ENCODE peak calls at places on chromosomes 11 and 22, in four cellular contexts. C is sigmoid colon, K is right cardiac atrium, V is foreskin fibroblast. B is an unnamed sample.
A peak's percentile ranks its signal among the peaks of the same experiment; 100 is the strongest.

GRCh38 chr11:83684071-83684470 is 397.9 kb upstream of the CCDC90B start:
- DNase-seq in C (no peak), K (no peak), V (no peak), B (no peak)

GRCh38 chr22:33513388-33514336 is 406.6 kb downstream of the LARGE1 start:
- DNase-seq in V (no peak), K (no peak), C (no peak), B (no peak)

GRCh38 chr22:19772673-19773469 is 12.3 kb downstream of the TBX1 start:
- DNase-seq in V (no peak), K (peak; percentile 20), C (no peak), B (no peak)

GRCh38 chr11:58134151-58134550 is 8.8 kb upstream of the OR9I1 start:
- DNase-seq in K (no peak), V (peak; percentile 0), C (no peak), B (no peak)

GRCh38 chr22:48258108-48258705 is 1495.8 kb downstream of the TBC1D22A start:
- DNase-seq in C (no peak), K (no peak), V (no peak), B (no peak)

GRCh38 chr22:39469681-39470461 is 13.1 kb downstream of the MGAT3 start:
- DNase-seq in C (no peak), K (no peak), V (no peak), B (no peak)

GRCh38 chr11:125110996-125111340 is 458 bp downstream of the TMEM218 start:
- DNase-seq in K (no peak), V (peak; percentile 39), C (no peak), B (no peak)

GRCh38 chr11:31826530-31827438 is 15.7 kb upstream of the PAX6 start:
- DNase-seq in V (no peak), K (no peak), C (no peak), B (no peak)

GRCh38 chr11:131693756-131694155 is 323.3 kb downstream of the NTM start:
- DNase-seq in C (no peak), V (no peak), K (no peak), B (no peak)

GRCh38 chr11:66884443-66884842 is 27.6 kb downstream of the LRFN4 start:
- DNase-seq in C (no peak), V (no peak), K (no peak), B (no peak)

GRCh38 chr11:95330332-95330731 is 99.3 kb upstream of the SESN3 start:
- DNase-seq in K (no peak), V (no peak), C (no peak), B (no peak)

DNA sequence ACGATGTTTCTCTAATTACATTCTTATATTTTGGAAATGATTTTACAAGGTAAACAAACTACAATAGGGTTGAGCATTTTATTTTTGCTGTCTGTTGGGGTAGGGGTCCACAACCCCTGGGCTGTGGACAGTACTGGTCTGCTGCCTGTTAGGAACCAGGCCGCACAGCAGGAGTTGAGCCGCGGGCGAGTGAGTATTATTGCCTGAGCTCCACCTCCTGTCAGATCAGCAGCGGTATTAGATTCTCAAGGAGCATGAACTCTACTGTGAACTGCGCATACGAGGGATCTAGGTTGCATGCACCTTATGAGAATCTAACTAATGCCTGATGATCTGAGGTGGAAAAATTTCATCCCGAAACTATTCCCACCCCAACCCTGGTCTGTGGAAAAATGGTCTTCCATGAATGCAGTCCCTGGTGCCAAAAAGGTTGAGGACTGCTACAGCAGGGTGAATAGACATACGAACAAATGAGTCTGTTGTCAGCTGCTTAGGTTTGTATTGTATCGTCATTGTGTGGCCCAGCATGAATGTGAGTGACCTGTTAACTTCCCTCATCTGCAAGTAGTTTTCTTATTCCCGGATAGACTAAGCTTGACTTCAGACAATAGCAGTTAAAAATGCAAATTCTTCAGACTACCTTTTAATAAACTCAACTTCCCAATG is 29.8 kb downstream of the RNF141 start:
- DNase-seq in C (no peak), K (no peak), V (no peak), B (no peak)
- H3K4me3 ChIP-seq in C (no peak overlapping the region), K (no peak overlapping the region), V (no peak overlapping the region), B (no peak overlapping the region)

DNA sequence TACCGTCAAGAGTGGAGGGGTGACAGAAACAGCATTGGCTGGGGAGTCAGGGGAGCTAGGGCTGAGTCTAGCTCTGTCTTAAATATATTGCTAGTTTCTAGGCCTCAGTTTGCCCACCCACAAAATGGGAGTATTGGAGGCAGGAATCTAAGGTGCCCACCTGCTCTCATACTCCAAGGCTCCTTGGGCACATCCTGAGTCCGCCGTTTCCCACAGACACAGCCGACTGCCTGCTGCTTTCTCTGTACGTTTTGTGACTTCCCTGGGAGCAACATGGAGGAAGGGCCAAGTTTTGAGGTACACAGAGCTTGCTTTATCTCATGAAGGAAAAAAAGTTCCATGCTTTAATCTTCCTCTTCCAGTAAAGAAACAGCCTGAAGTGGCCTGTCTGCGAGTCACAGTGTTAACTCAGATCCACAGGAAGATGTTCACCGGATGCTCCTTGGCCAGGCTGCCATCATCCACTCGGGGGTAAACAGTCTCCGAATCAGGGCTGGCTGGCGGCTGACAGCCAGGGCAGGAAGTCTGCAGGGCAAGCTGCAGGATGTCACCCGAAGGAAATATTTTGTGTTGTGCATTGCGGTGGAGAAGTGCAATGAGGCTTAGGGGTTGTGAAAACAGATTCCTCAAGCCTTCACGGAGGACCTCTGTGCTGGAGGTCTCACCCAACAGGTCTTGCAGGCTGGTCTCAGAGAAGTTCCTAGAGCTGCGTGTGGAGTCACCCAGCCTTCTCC is 11.1 kb upstream of the CERK start:
- DNase-seq in K (no peak), V (peak; percentile 70), C (peak; percentile 88), B (no peak)
- H3K4me3 ChIP-seq in K (no peak overlapping the region), V (no peak overlapping the region), C (no peak overlapping the region), B (no peak overlapping the region)

GRCh38 chr11:110295086-110295485 is 1.3 kb downstream of the RDX start:
- DNase-seq in K (no peak), C (no peak), V (no peak), B (no peak)
- H3K4me3 ChIP-seq in K (peak overlapping the region; percentile 86), C (peak overlapping the region; percentile 76), V (peak overlapping the region; percentile 96), B (peak overlapping the region; percentile 81)

GRCh38 chr11:36684840-36685800 is 87.1 kb upstream of the RAG2 start:
- DNase-seq in K (no peak), C (no peak), V (no peak), B (no peak)
- H3K4me3 ChIP-seq in K (no peak overlapping the region), C (no peak overlapping the region), V (no peak overlapping the region), B (no peak overlapping the region)

GRCh38 chr22:43153916-43154315 is 2.6 kb downstream of the TSPO start:
- DNase-seq in C (no peak), K (no peak), V (no peak), B (no peak)
- H3K4me3 ChIP-seq in C (no peak overlapping the region), K (no peak overlapping the region), V (no peak overlapping the region), B (no peak overlapping the region)

GRCh38 chr22:44050766-44051747 is 27.0 kb downstream of the PARVB start:
- DNase-seq in K (no peak), V (no peak), C (no peak), B (no peak)

GRCh38 chr22:44046485-44047141 is 22.5 kb downstream of the PARVB start:
- DNase-seq in V (no peak), K (peak; percentile 57), C (no peak), B (no peak)

GRCh38 chr22:44045171-44045570 is 21.1 kb downstream of the PARVB start:
- DNase-seq in V (peak; percentile 60), C (no peak), K (no peak), B (no peak)

GRCh38 chr22:44049369-44050231 is 25.5 kb downstream of the PARVB start:
- DNase-seq in C (no peak), K (no peak), V (no peak), B (no peak)

DNA sequence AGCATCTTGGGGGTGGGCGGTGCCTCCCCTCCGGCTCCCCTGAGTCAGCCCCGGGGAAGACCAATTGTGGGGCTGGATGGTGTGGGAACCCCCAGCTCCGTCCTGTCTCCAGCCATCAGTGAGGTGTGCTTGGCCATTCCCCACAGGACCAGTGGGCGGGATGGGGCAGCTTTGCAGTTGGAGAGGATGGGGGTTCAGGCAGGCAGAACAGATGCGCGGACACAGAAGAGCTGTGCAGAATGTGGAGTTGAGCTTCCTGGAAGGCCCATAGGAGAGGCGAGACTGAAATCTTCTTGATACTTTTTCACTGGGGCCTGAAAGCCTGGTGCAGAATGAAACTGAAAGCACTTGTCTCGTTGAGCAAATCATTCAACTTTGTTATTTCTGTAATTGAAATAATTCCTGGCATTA is 23.8 kb downstream of the PARVB start:
- DNase-seq in V (no peak), K (no peak), C (no peak), B (no peak)
- H3K4me3 ChIP-seq in V (no peak overlapping the region), K (no peak overlapping the region), C (no peak overlapping the region), B (no peak overlapping the region)

GRCh38 chr11:64723117-64723906 is at the start of gene NRXN2:
- DNase-seq in C (peak; percentile 91), V (peak; percentile 94), K (peak; percentile 86), B (no peak)
- H3K4me3 ChIP-seq in C (peak within 1 kb of the TSS; percentile 57), V (peak within 1 kb of the TSS; percentile 68), K (peak within 1 kb of the TSS; percentile 66), B (peak within 1 kb of the TSS; percentile 65)

GRCh38 chr11:130448039-130448415 is 418 bp upstream of the ADAMTS15 start:
- DNase-seq in C (no peak), V (no peak), K (no peak), B (no peak)
- H3K4me3 ChIP-seq in C (peak overlapping the region; percentile 62), V (peak overlapping the region; percentile 62), K (peak overlapping the region; percentile 20), B (peak overlapping the region; percentile 66)

B was measured in AG04449.